ENCODE peak calls at places on chromosome 4, in four cellular contexts. One of them, this sample, is unnamed.

GRCh38 chr4:26404597-26405323 is 83.9 kb downstream of the RBPJ start:
- DNase-seq in dermis microvascular lymphatic vessel endothelial cell: no peak
- DNase-seq in OCI-LY7: no peak
- DNase-seq in activated T-helper 1 cell treated with anti-CD3 and anti-CD28 coated beads, Interleukin-12 subunit alpha, Interleukin-12 subunit beta, Interleukin-2, Interleukin-4 antibody, amounts not matched to agents 30 ng/mL and 10 ng/mL and 1 ng/mL, durations not matched to agents 14 hours and 24 hours and 36 hours: no peak
- DNase-seq in this sample: no peak

GRCh38 chr4:80294206-80294605 is 27.7 kb downstream of the FGF5 start:
- DNase-seq in dermis microvascular lymphatic vessel endothelial cell: no peak
- DNase-seq in OCI-LY7: no peak
- DNase-seq in activated T-helper 1 cell treated with anti-CD3 and anti-CD28 coated beads, Interleukin-12 subunit alpha, Interleukin-12 subunit beta, Interleukin-2, Interleukin-4 antibody, amounts not matched to agents 30 ng/mL and 10 ng/mL and 1 ng/mL, durations not matched to agents 14 hours and 24 hours and 36 hours: no peak
- DNase-seq in this sample: no peak

GRCh38 chr4:134740290-134740689 is 538.7 kb upstream of the PABPC4L start:
- DNase-seq in dermis microvascular lymphatic vessel endothelial cell: no peak
- DNase-seq in OCI-LY7: peak; percentile 3
- DNase-seq in activated T-helper 1 cell treated with anti-CD3 and anti-CD28 coated beads, Interleukin-12 subunit alpha, Interleukin-12 subunit beta, Interleukin-2, Interleukin-4 antibody, amounts not matched to agents 30 ng/mL and 10 ng/mL and 1 ng/mL, durations not matched to agents 14 hours and 24 hours and 36 hours: no peak
- DNase-seq in this sample: no peak

GRCh38 chr4:10569491-10569890 is 112.3 kb upstream of the ZNF518B start:
- DNase-seq in dermis microvascular lymphatic vessel endothelial cell: no peak
- DNase-seq in OCI-LY7: no peak
- DNase-seq in activated T-helper 1 cell treated with anti-CD3 and anti-CD28 coated beads, Interleukin-12 subunit alpha, Interleukin-12 subunit beta, Interleukin-2, Interleukin-4 antibody, amounts not matched to agents 30 ng/mL and 10 ng/mL and 1 ng/mL, durations not matched to agents 14 hours and 24 hours and 36 hours: no peak
- DNase-seq in this sample: no peak

GRCh38 chr4:100286601-100287000 is 96.3 kb upstream of the DDIT4L start:
- DNase-seq in dermis microvascular lymphatic vessel endothelial cell: no peak
- DNase-seq in OCI-LY7: no peak
- DNase-seq in activated T-helper 1 cell treated with anti-CD3 and anti-CD28 coated beads, Interleukin-12 subunit alpha, Interleukin-12 subunit beta, Interleukin-2, Interleukin-4 antibody, amounts not matched to agents 30 ng/mL and 10 ng/mL and 1 ng/mL, durations not matched to agents 14 hours and 24 hours and 36 hours: no peak
- DNase-seq in this sample: no peak

GRCh38 chr4:6179362-6179761 is 21.0 kb downstream of the JAKMIP1 start:
- DNase-seq in dermis microvascular lymphatic vessel endothelial cell: no peak
- DNase-seq in OCI-LY7: no peak
- DNase-seq in activated T-helper 1 cell treated with anti-CD3 and anti-CD28 coated beads, Interleukin-12 subunit alpha, Interleukin-12 subunit beta, Interleukin-2, Interleukin-4 antibody, amounts not matched to agents 30 ng/mL and 10 ng/mL and 1 ng/mL, durations not matched to agents 14 hours and 24 hours and 36 hours: peak; percentile 62
- DNase-seq in this sample: peak; percentile 80

GRCh38 chr4:13706130-13706529 is 78.6 kb upstream of the BOD1L1 start:
- DNase-seq in dermis microvascular lymphatic vessel endothelial cell: no peak
- DNase-seq in OCI-LY7: no peak
- DNase-seq in activated T-helper 1 cell treated with anti-CD3 and anti-CD28 coated beads, Interleukin-12 subunit alpha, Interleukin-12 subunit beta, Interleukin-2, Interleukin-4 antibody, amounts not matched to agents 30 ng/mL and 10 ng/mL and 1 ng/mL, durations not matched to agents 14 hours and 24 hours and 36 hours: no peak
- DNase-seq in this sample: no peak

GRCh38 chr4:90142091-90142490 is 14.9 kb downstream of the CCSER1 start:
- DNase-seq in dermis microvascular lymphatic vessel endothelial cell: no peak
- DNase-seq in OCI-LY7: no peak
- DNase-seq in activated T-helper 1 cell treated with anti-CD3 and anti-CD28 coated beads, Interleukin-12 subunit alpha, Interleukin-12 subunit beta, Interleukin-2, Interleukin-4 antibody, amounts not matched to agents 30 ng/mL and 10 ng/mL and 1 ng/mL, durations not matched to agents 14 hours and 24 hours and 36 hours: no peak
- DNase-seq in this sample: no peak

GRCh38 chr4:163816494-163816893 is 322.0 kb downstream of the TMA16 start:
- DNase-seq in dermis microvascular lymphatic vessel endothelial cell: no peak
- DNase-seq in OCI-LY7: peak; percentile 2
- DNase-seq in activated T-helper 1 cell treated with anti-CD3 and anti-CD28 coated beads, Interleukin-12 subunit alpha, Interleukin-12 subunit beta, Interleukin-2, Interleukin-4 antibody, amounts not matched to agents 30 ng/mL and 10 ng/mL and 1 ng/mL, durations not matched to agents 14 hours and 24 hours and 36 hours: no peak
- DNase-seq in this sample: peak; percentile 0

GRCh38 chr4:178165251-178165650 is 723.0 kb upstream of the AGA start:
- DNase-seq in dermis microvascular lymphatic vessel endothelial cell: no peak
- DNase-seq in OCI-LY7: no peak
- DNase-seq in activated T-helper 1 cell treated with anti-CD3 and anti-CD28 coated beads, Interleukin-12 subunit alpha, Interleukin-12 subunit beta, Interleukin-2, Interleukin-4 antibody, amounts not matched to agents 30 ng/mL and 10 ng/mL and 1 ng/mL, durations not matched to agents 14 hours and 24 hours and 36 hours: no peak
- DNase-seq in this sample: no peak

GRCh38 chr4:55549888-55550287 is 3.2 kb upstream of the CLOCK start:
- DNase-seq in dermis microvascular lymphatic vessel endothelial cell: no peak
- DNase-seq in OCI-LY7: no peak
- DNase-seq in activated T-helper 1 cell treated with anti-CD3 and anti-CD28 coated beads, Interleukin-12 subunit alpha, Interleukin-12 subunit beta, Interleukin-2, Interleukin-4 antibody, amounts not matched to agents 30 ng/mL and 10 ng/mL and 1 ng/mL, durations not matched to agents 14 hours and 24 hours and 36 hours: no peak
- DNase-seq in this sample: no peak

GRCh38 chr4:127708985-127709384 is 21.2 kb upstream of the SLC25A31 start:
- DNase-seq in dermis microvascular lymphatic vessel endothelial cell: peak; percentile 14
- DNase-seq in OCI-LY7: no peak
- DNase-seq in activated T-helper 1 cell treated with anti-CD3 and anti-CD28 coated beads, Interleukin-12 subunit alpha, Interleukin-12 subunit beta, Interleukin-2, Interleukin-4 antibody, amounts not matched to agents 30 ng/mL and 10 ng/mL and 1 ng/mL, durations not matched to agents 14 hours and 24 hours and 36 hours: no peak
- DNase-seq in this sample: no peak

GRCh38 chr4:8820178-8821102 is 51.2 kb downstream of the HMX1 start:
- DNase-seq in dermis microvascular lymphatic vessel endothelial cell: no peak
- DNase-seq in OCI-LY7: no peak
- DNase-seq in activated T-helper 1 cell treated with anti-CD3 and anti-CD28 coated beads, Interleukin-12 subunit alpha, Interleukin-12 subunit beta, Interleukin-2, Interleukin-4 antibody, amounts not matched to agents 30 ng/mL and 10 ng/mL and 1 ng/mL, durations not matched to agents 14 hours and 24 hours and 36 hours: no peak
- DNase-seq in this sample: no peak

GRCh38 chr4:71553605-71554004 is 214.8 kb downstream of the SLC4A4 start:
- DNase-seq in dermis microvascular lymphatic vessel endothelial cell: no peak
- DNase-seq in OCI-LY7: peak; percentile 8
- DNase-seq in activated T-helper 1 cell treated with anti-CD3 and anti-CD28 coated beads, Interleukin-12 subunit alpha, Interleukin-12 subunit beta, Interleukin-2, Interleukin-4 antibody, amounts not matched to agents 30 ng/mL and 10 ng/mL and 1 ng/mL, durations not matched to agents 14 hours and 24 hours and 36 hours: no peak
- DNase-seq in this sample: peak; percentile 28

GRCh38 chr4:156968479-156968984 is 3.1 kb downstream of the PDGFC start:
- DNase-seq in dermis microvascular lymphatic vessel endothelial cell: no peak
- DNase-seq in OCI-LY7: peak; percentile 37
- DNase-seq in activated T-helper 1 cell treated with anti-CD3 and anti-CD28 coated beads, Interleukin-12 subunit alpha, Interleukin-12 subunit beta, Interleukin-2, Interleukin-4 antibody, amounts not matched to agents 30 ng/mL and 10 ng/mL and 1 ng/mL, durations not matched to agents 14 hours and 24 hours and 36 hours: no peak
- DNase-seq in this sample: peak; percentile 84

GRCh38 chr4:178632415-178632814 is 1190.2 kb upstream of the AGA start:
- DNase-seq in dermis microvascular lymphatic vessel endothelial cell: no peak
- DNase-seq in OCI-LY7: no peak
- DNase-seq in activated T-helper 1 cell treated with anti-CD3 and anti-CD28 coated beads, Interleukin-12 subunit alpha, Interleukin-12 subunit beta, Interleukin-2, Interleukin-4 antibody, amounts not matched to agents 30 ng/mL and 10 ng/mL and 1 ng/mL, durations not matched to agents 14 hours and 24 hours and 36 hours: no peak
- DNase-seq in this sample: no peak

GRCh38 chr4:78058591-78059523 is 1.7 kb downstream of the FRAS1 start:
- DNase-seq in dermis microvascular lymphatic vessel endothelial cell: no peak
- DNase-seq in OCI-LY7: peak; percentile 7
- DNase-seq in activated T-helper 1 cell treated with anti-CD3 and anti-CD28 coated beads, Interleukin-12 subunit alpha, Interleukin-12 subunit beta, Interleukin-2, Interleukin-4 antibody, amounts not matched to agents 30 ng/mL and 10 ng/mL and 1 ng/mL, durations not matched to agents 14 hours and 24 hours and 36 hours: no peak
- DNase-seq in this sample: no peak